ENCODE peak calls at places on chromosomes 16 and 17, in four cellular contexts. T is HepG2, S is GM12878, V is K562. E is an unnamed sample.

GRCh38 chr17:17812211-17813054 is 24.4 kb downstream of the SREBF1 start:
- DNase-seq in T (peak; percentile 52), S (no peak), V (peak; percentile 72), E (peak; percentile 68)

GRCh38 chr16:24996301-24996700 is 18.9 kb downstream of the ARHGAP17 start:
- DNase-seq in T (no peak), S (no peak), V (no peak), E (no peak)

GRCh38 chr16:477758-478157 is 49.8 kb upstream of the CAPN15 start:
- DNase-seq in T (no peak), S (no peak), V (no peak), E (no peak)

GRCh38 chr17:2400877-2401425 is at the start of gene MNT:
- DNase-seq in T (peak; percentile 86), S (no peak), V (peak; percentile 74), E (peak; percentile 88)

GRCh38 chr17:61407211-61407911 is 7.7 kb downstream of the TBX2 start:
- DNase-seq in T (no peak), S (no peak), V (no peak), E (no peak)

GRCh38 chr16:73019456-73020362 is 28.2 kb downstream of the ZFHX3 start:
- DNase-seq in T (no peak), S (no peak), V (no peak), E (no peak)

GRCh38 chr16:89282523-89282922 is 65.0 kb downstream of the ZNF778 start:
- DNase-seq in T (no peak), S (no peak), V (no peak), E (no peak)

GRCh38 chr17:81406117-81406953 is 11.1 kb downstream of the BAHCC1 start:
- DNase-seq in T (no peak), S (no peak), V (no peak), E (peak; percentile 68)

GRCh38 chr17:74177018-74177450 is 26.4 kb upstream of the RPL38 start:
- DNase-seq in T (no peak), S (no peak), V (no peak), E (no peak)

GRCh38 chr17:20116683-20117309 is 107.6 kb downstream of the SPECC1 start:
- DNase-seq in T (peak; percentile 49), S (no peak), V (peak; percentile 29), E (peak; percentile 47)

GRCh38 chr16:30357085-30357714 is 2.1 kb upstream of the CD2BP2 start:
- DNase-seq in T (peak; percentile 36), S (no peak), V (no peak), E (no peak)

GRCh38 chr16:46974352-46974751 is 878 bp upstream of the DNAJA2 start:
- DNase-seq in T (peak; percentile 54), S (peak; percentile 35), V (peak; percentile 29), E (peak; percentile 22)

GRCh38 chr16:56551796-56552738 is 12.8 kb upstream of the MT4 start:
- DNase-seq in T (peak; percentile 84), S (no peak), V (no peak), E (no peak)

GRCh38 chr16:29148867-29149272 is 164.0 kb downstream of the LAT start:
- DNase-seq in T (no peak), S (no peak), V (no peak), E (no peak)

GRCh38 chr16:58399718-58400633 is 7.7 kb downstream of the GINS3 start:
- DNase-seq in T (no peak), S (no peak), V (no peak), E (no peak)

GRCh38 chr16:72256398-72257048 is 84.6 kb upstream of the PMFBP1 start:
- DNase-seq in T (no peak), S (no peak), V (no peak), E (no peak)

GRCh38 chr17:82754297-82755208 is 2.7 kb downstream of the TBCD start:
- DNase-seq in T (no peak), S (no peak), V (peak; percentile 64), E (peak; percentile 65)

GRCh38 chr16:87860553-87861299 is 8.6 kb downstream of the SLC7A5 start:
- DNase-seq in T (peak; percentile 84), S (no peak), V (peak; percentile 13), E (no peak)

GRCh38 chr16:3793161-3793576 is 75.8 kb upstream of the TRAP1 start:
- DNase-seq in T (no peak), S (no peak), V (no peak), E (no peak)

GRCh38 chr17:70313031-70313430 is 143.7 kb downstream of the KCNJ2 start:
- DNase-seq in T (no peak), S (no peak), V (no peak), E (no peak)

GRCh38 chr16:56896244-56896643 is 31.2 kb downstream of the SLC12A3 start:
- DNase-seq in T (no peak), S (no peak), V (no peak), E (no peak)

GRCh38 chr16:85690469-85691064 is 1.8 kb upstream of the GINS2 start:
- DNase-seq in T (peak; percentile 31), S (no peak), V (no peak), E (no peak)

GRCh38 chr17:80441133-80441578 is 26.2 kb downstream of the ENDOV start:
- DNase-seq in T (peak; percentile 35), S (no peak), V (peak; percentile 94), E (peak; percentile 90)

GRCh38 chr16:89174055-89174827 is 2.7 kb downstream of the CDH15 start:
- DNase-seq in T (no peak), S (no peak), V (no peak), E (no peak)

GRCh38 chr17:57092779-57093178 is 7.7 kb downstream of the AKAP1 start:
- DNase-seq in T (no peak), S (no peak), V (no peak), E (no peak)

GRCh38 chr17:4267402-4267801 is 3.6 kb upstream of the ANKFY1 start:
- DNase-seq in T (no peak), S (no peak), V (no peak), E (no peak)

GRCh38 chr16:85140455-85141012 is 28.3 kb upstream of the CIBAR2 start:
- DNase-seq in T (no peak), S (no peak), V (no peak), E (no peak)

GRCh38 chr16:51442140-51442539 is 291.1 kb upstream of the SALL1 start:
- DNase-seq in T (no peak), S (no peak), V (no peak), E (no peak)

GRCh38 chr17:80195671-80196529 is 24.2 kb downstream of the SGSH start:
- DNase-seq in T (peak; percentile 48), S (no peak), V (peak; percentile 69), E (peak; percentile 64)

GRCh38 chr17:17663160-17664072 is 17.8 kb upstream of the RAI1 start:
- DNase-seq in T (peak; percentile 82), S (peak; percentile 70), V (peak; percentile 84), E (peak; percentile 74)

GRCh38 chr17:58282442-58282841 is 1.7 kb upstream of the MPO start:
- DNase-seq in T (no peak), S (no peak), V (no peak), E (peak; percentile 6)

DNA sequence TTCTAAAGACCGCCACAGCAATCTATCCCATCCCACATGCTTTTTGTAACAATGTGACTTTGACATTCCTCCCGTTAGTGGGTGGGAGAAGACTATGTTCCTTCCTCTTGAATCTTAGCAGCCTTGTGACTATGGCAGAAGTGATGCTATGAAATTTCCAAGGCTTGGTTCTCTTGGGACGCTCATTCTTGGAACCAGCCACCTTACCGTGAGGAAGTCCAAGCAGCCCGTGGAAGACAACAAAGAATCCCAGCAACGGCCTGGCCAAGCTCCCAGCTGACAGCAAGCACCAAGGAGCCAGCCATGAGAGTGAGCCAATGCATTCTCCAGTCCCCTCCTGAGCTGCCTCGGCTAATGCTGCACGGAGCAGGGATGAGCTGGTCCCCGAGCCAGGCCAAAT is 62.3 kb downstream of the VPS53 start:
- DNase-seq in T (no peak), S (no peak), V (no peak), E (no peak)
- TF ChIP-seq FOXK2 in T (no peak), S (no peak), V (no peak), E (no peak)

DNA sequence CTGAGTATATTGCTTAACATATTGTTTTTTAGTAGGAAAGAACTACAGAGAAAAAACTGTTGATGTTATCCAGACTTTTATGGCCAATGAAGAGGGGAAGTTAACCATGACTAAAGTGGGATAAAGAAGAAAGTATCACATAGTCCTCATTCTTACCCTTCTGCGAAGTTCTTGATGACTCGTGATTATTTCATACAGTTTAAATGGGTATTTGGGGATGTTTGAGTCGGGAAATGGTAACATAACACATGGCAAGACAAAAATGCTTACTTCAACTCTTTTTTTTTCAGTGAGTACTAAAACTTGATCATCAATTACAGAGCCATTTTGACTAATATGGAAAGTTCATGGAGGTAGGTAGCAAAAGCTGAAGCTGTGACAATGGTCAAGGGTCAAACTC is 4.9 kb downstream of the POLG2 start:
- DNase-seq in T (no peak), S (no peak), V (no peak), E (no peak)
- TF ChIP-seq FOXK2 in T (no peak), S (no peak), V (no peak), E (no peak)

DNA sequence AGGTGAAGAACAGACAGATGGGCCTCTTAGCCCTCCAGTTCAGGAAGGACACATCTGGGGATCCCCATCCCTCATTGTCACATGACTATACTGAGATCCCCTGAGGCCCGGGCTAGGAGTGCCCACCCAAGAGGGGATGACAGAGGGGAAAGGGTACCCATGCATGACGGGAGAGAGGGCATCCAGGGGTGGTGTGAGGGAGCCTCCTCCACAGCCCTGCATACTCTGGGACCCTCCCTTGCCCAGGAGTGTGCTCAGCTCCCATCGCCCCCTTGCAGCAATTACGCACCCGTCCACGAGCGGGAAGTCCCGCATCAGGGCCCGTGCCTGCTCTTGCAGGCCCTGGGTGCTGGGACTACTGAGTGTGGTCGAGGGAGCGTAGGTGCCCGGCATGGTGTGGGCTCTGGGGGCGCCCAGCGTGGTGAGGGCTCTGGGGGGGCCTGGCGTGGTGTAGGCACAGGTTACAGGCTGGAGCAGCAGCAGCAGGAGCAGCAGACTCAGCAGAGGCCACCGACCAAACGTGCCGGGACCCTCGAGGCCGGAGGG is 6.5 kb downstream of the DPEP2 start:
- DNase-seq in T (no peak), S (no peak), V (no peak), E (no peak)
- TF ChIP-seq FOXK2 in T (no peak), S (no peak), V (no peak), E (no peak)

DNA sequence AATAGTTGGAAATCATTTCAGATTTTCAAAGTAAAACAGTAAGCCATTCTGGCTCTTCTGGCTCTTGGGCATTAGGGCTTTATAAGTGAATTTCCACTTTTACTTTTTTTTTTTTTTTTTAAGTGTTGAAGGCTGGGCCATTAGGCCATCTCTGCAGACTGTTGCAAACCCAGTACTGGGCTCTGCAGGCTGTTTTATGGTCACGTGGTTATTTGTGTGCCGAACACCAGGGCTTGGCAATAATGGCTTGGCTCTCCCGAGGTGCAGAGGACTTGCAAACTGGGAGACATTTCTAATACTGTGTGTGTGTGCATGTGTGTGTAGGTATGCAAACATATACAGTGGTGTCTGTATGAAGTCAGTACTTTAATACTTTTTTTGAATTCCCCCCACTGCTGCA is 194.9 kb upstream of the CDH5 start:
- DNase-seq in T (no peak), S (no peak), V (no peak), E (no peak)
- TF ChIP-seq FOXK2 in T (no peak), S (no peak), V (no peak), E (no peak)

GRCh38 chr16:83882118-83882879 is 16.6 kb upstream of the MLYCD start:
- DNase-seq in T (no peak), S (no peak), V (no peak), E (no peak)
- TF ChIP-seq FOXK2 in T (no peak), S (no peak), V (no peak), E (no peak)